ENCODE peak calls at places on chromosomes 6 and 20, in six cellular contexts. L, Z, R, P, H and O are unnamed samples.

GRCh38 chr6:121810346-121811032 is 375.0 kb downstream of the GJA1 start:
- DNase-seq in R (no peak), L (no peak), H (no peak), Z (no peak), P (no peak), O (no peak)

GRCh38 chr20:4835244-4836177 is 113.8 kb downstream of the PRND start:
- DNase-seq in L (no peak), Z (peak; percentile 24), P (no peak), R (no peak), H (peak; percentile 54), O (no peak)

GRCh38 chr6:108801331-108801730 is 46.9 kb upstream of the ARMC2 start:
- DNase-seq in L (no peak), Z (no peak), R (no peak), H (no peak), P (no peak), O (no peak)

GRCh38 chr6:7587631-7588100 is 2.3 kb upstream of the SNRNP48 start:
- DNase-seq in H (no peak), P (no peak), Z (peak; percentile 63), R (no peak), L (no peak), O (no peak)

GRCh38 chr6:135230702-135231468 is 49.8 kb downstream of the MYB start:
- DNase-seq in Z (no peak), H (no peak), L (no peak), P (no peak), R (no peak), O (no peak)

GRCh38 chr6:17998442-17998841 is 11.0 kb upstream of the KIF13A start:
- DNase-seq in P (no peak), R (no peak), H (no peak), Z (no peak), L (no peak), O (no peak)

GRCh38 chr6:145733207-145733606 is 2.1 kb downstream of the EPM2A start:
- DNase-seq in H (no peak), R (no peak), L (no peak), P (no peak), Z (no peak), O (no peak)

GRCh38 chr6:12010635-12011275 is 1.4 kb upstream of the HIVEP1 start:
- DNase-seq in R (peak; percentile 88), H (peak; percentile 77), Z (peak; percentile 81), P (peak; percentile 54), L (peak; percentile 57), O (peak; percentile 60)

GRCh38 chr20:40218971-40219370 is 470.1 kb downstream of the MAFB start:
- DNase-seq in P (no peak), L (no peak), Z (no peak), R (no peak), H (no peak), O (no peak)

GRCh38 chr6:73566954-73567591 is 46.2 kb upstream of the EEF1A1 start:
- DNase-seq in Z (peak; percentile 88), P (no peak), R (no peak), L (no peak), H (peak; percentile 75), O (no peak)

GRCh38 chr20:34475979-34476736 is 40.1 kb upstream of the DYNLRB1 start:
- DNase-seq in P (peak; percentile 57), Z (peak; percentile 22), R (peak; percentile 90), H (peak; percentile 60), L (peak; percentile 19), O (peak; percentile 49)

GRCh38 chr6:41786451-41787218 is 859 bp upstream of the TOMM6 start:
- DNase-seq in Z (peak; percentile 94), H (peak; percentile 92), R (peak; percentile 99), L (peak; percentile 93), P (peak; percentile 92), O (peak; percentile 87)

GRCh38 chr6:33602180-33602579 is 18.9 kb upstream of the ITPR3 start:
- DNase-seq in H (no peak), Z (no peak), P (no peak), L (no peak), R (no peak), O (no peak)

GRCh38 chr20:41168281-41169183 is 31.2 kb downstream of the PLCG1 start:
- DNase-seq in R (no peak), H (peak; percentile 21), L (no peak), Z (no peak), P (no peak), O (no peak)

GRCh38 chr20:29873946-29874345 is 1383.5 kb upstream of the DEFB115 start:
- DNase-seq in R (peak; percentile 94), H (peak; percentile 84), L (peak; percentile 30), P (peak; percentile 39), Z (peak; percentile 79), O (peak; percentile 17)

GRCh38 chr6:109483744-109484075 is 691 bp upstream of the ZBTB24 start:
- DNase-seq in R (no peak), L (no peak), Z (no peak), H (no peak), P (no peak), O (no peak)

GRCh38 chr20:56245761-56246160 is 2.8 kb upstream of the MC3R start:
- DNase-seq in L (no peak), Z (no peak), P (no peak), H (no peak), R (no peak), O (no peak)

GRCh38 chr20:40636486-40636885 is 52.5 kb downstream of the MAFB start:
- DNase-seq in R (no peak), L (no peak), P (no peak), H (no peak), Z (no peak), O (no peak)

GRCh38 chr20:46894579-46894958 is at the start of gene EYA2:
- DNase-seq in P (no peak), R (no peak), H (no peak), Z (peak; percentile 42), L (peak; percentile 26), O (no peak)

GRCh38 chr6:139016337-139017213 is 12.0 kb upstream of the ABRACL start:
- DNase-seq in Z (no peak), H (no peak), R (no peak), L (no peak), P (peak; percentile 50), O (no peak)

GRCh38 chr20:13231031-13231752 is 10.1 kb downstream of the ISM1 start:
- DNase-seq in H (no peak), L (peak; percentile 12), R (no peak), P (no peak), Z (no peak), O (no peak)

GRCh38 chr20:8094415-8094818 is 37.6 kb upstream of the PLCB1 start:
- DNase-seq in L (no peak), Z (peak; percentile 72), R (no peak), H (peak; percentile 60), P (no peak), O (no peak)

GRCh38 chr6:134882426-134883038 is 67.4 kb downstream of the ALDH8A1 start:
- DNase-seq in H (peak; percentile 56), P (peak; percentile 48), L (peak; percentile 52), R (no peak), Z (peak; percentile 80), O (peak; percentile 27)

GRCh38 chr6:6251555-6252280 is 68.7 kb downstream of the F13A1 start:
- DNase-seq in H (no peak), L (no peak), Z (no peak), P (no peak), R (no peak), O (no peak)

GRCh38 chr20:51095755-51096509 is 73.0 kb upstream of the KCNG1 start:
- DNase-seq in Z (no peak), R (no peak), H (no peak), L (no peak), P (no peak), O (no peak)

GRCh38 chr6:53059648-53060589 is 5.3 kb upstream of the FBXO9 start:
- DNase-seq in H (no peak), P (no peak), R (no peak), Z (no peak), L (no peak), O (no peak)

GRCh38 chr6:1285589-1286340 is 26.1 kb upstream of the FOXQ1 start:
- DNase-seq in L (no peak), R (no peak), H (no peak), Z (peak; percentile 33), P (no peak), O (no peak)
- TF ChIP-seq CTCF in L (no peak), R (no peak), H (no peak), Z (no peak), P (no peak), O (no peak)

DNA sequence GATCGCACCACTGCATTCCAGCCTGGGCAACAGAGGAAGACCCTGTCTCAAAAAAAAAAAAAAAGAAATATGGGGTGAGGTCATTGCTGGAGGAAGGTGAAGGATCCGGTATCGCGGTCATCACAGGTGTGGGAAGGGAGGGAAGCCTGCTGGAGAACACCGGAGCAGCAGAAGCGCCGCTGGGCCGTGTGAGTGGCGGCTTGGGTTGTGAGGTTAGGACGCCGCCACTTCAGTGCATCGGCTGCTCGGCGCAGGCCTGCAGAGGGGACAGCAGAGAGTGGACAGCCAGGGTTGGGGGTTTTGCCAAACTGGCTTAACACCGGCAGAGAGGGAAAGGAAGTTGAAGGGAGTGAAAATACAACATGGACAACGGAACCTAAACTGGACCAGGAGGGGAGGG is 5.4 kb downstream of the TLDC2 start:
- DNase-seq in Z (no peak), H (no peak), R (peak; percentile 74), L (no peak), P (no peak), O (no peak)
- TF ChIP-seq CTCF in Z (no peak), H (no peak), R (no peak), L (no peak), P (no peak), O (no peak)

DNA sequence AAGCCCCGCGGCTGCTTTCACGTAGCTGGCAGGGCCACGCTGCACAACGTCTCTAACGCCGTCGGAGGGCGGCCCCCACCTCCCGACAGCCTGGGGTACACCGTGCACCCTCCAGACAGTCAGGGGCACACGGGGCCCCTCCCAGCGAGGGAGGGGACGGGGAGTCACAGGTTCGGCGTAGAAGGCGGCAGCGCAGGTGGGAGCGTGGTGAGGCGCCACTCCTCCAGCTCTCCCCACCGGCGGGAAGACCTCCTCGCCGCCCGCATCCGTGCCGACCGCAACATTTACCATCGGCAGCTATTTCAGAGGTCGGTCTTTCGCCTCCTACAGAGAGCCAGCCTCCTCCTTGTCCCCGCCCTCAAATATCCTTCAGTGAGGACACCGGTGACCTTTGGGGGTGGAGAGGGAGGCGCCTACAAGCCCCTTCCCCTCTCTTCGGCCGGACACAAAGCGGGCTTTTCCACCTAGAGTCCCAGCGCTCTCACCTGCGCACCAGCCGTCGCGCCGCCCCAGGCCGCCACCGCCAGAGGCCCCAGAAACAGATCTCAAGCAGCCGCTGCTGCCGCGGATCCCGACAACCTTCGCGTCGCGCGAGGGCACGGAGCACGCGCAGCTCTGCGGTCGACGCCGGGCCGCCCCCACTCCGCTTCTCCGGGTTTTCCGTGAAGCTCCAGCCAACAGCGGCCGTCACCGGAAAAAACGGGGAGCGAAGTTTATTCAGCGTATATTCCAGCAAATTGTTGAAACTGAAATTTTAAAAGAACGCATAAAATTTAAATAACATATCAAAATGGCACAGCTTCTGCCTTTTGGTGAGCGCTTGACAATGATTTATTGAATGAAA is at the start of gene MKKS:
- DNase-seq in P (peak; percentile 79), H (peak; percentile 94), L (peak; percentile 89), Z (peak; percentile 96), R (peak; percentile 97), O (peak; percentile 85)
- TF ChIP-seq CTCF in P (peak; percentile 23), H (no peak), L (no peak), Z (no peak), R (no peak), O (no peak)

GRCh38 chr6:43909474-43910148 is 139.6 kb downstream of the VEGFA start:
- DNase-seq in H (peak; percentile 21), L (no peak), R (no peak), Z (no peak), P (no peak), O (no peak)
- TF ChIP-seq CTCF in H (no peak), L (no peak), R (no peak), Z (no peak), P (no peak), O (no peak)